ENCODE peak calls at places on chromosome 20, in six cellular contexts. Q, K, S, Y, J and V are unnamed samples. For H3K4me1, the result is how much of the 10 kb centered on the place peaks cover.

GRCh38 chr20:22732751-22733150 is 148.4 kb upstream of the FOXA2 start:
- DNase-seq in Q (no peak), K (no peak), J (no peak), S (no peak), Y (no peak), V (no peak)

GRCh38 chr20:43065299-43065698 is 124.4 kb downstream of the PTPRT start:
- DNase-seq in K (no peak), J (no peak), Y (no peak), S (no peak), Q (no peak), V (no peak)

GRCh38 chr20:31484001-31484400 is 8.9 kb downstream of the REM1 start:
- DNase-seq in K (no peak), S (peak), J (no peak), Y (peak), Q (no peak), V (no peak)

GRCh38 chr20:58716476-58717277 is 24.1 kb downstream of the NPEPL1 start:
- DNase-seq in Y (peak), K (no peak), J (no peak), S (peak), Q (no peak), V (no peak)

GRCh38 chr20:39468703-39469102 is 506.6 kb downstream of the DHX35 start:
- DNase-seq in S (no peak), K (no peak), Q (no peak), Y (no peak), J (no peak), V (no peak)

GRCh38 chr20:53582574-53583351 is 10.9 kb downstream of the ZNF217 start:
- DNase-seq in S (peak), Q (no peak), K (peak), J (peak), Y (no peak), V (no peak)

GRCh38 chr20:12728782-12729181 is 280.0 kb upstream of the SPTLC3 start:
- DNase-seq in Q (no peak), K (no peak), J (no peak), S (no peak), Y (no peak), V (no peak)

GRCh38 chr20:8678098-8678776 is 390.6 kb upstream of the PLCB4 start:
- DNase-seq in K (no peak), S (peak), Y (no peak), J (no peak), Q (no peak), V (no peak)

GRCh38 chr20:57479196-57479595 is 45.7 kb downstream of the CTCFL start:
- DNase-seq in K (no peak), J (no peak), S (no peak), Q (no peak), Y (no peak), V (no peak)

GRCh38 chr20:24764825-24765224 is 184.2 kb upstream of the CST7 start:
- DNase-seq in Y (no peak), Q (no peak), J (no peak), S (no peak), K (no peak), V (no peak)

GRCh38 chr20:4449977-4450715 is 271.6 kb upstream of the PRND start:
- DNase-seq in S (peak), J (peak), Q (peak), Y (no peak), K (peak), V (no peak)

GRCh38 chr20:57313230-57313629 is 16.4 kb upstream of the SPO11 start:
- DNase-seq in J (no peak), Y (no peak), Q (no peak), K (no peak), S (no peak), V (no peak)

GRCh38 chr20:46151936-46152335 is 33.8 kb downstream of the CD40 start:
- DNase-seq in J (peak), S (no peak), K (peak), Q (no peak), Y (no peak), V (no peak)
- TF ChIP-seq CTCF in J (peak), S (no peak), K (peak), Q (no peak), Y (peak), V (no peak)

GRCh38 chr20:50919567-50919966 is 11.7 kb downstream of the ADNP start:
- DNase-seq in K (no peak), S (peak), J (peak), Y (peak), Q (no peak), V (peak)

GRCh38 chr20:50918403-50918802 is 12.8 kb downstream of the ADNP start:
- DNase-seq in K (no peak), J (no peak), Y (no peak), S (peak), Q (no peak), V (no peak)

GRCh38 chr20:50921783-50922501 is 9.3 kb downstream of the ADNP start:
- DNase-seq in Y (no peak), Q (no peak), K (no peak), J (no peak), S (no peak), V (no peak)

GRCh38 chr20:50924261-50924660 is 7.0 kb downstream of the ADNP start:
- DNase-seq in Y (no peak), J (no peak), S (no peak), K (no peak), Q (no peak), V (no peak)

DNA sequence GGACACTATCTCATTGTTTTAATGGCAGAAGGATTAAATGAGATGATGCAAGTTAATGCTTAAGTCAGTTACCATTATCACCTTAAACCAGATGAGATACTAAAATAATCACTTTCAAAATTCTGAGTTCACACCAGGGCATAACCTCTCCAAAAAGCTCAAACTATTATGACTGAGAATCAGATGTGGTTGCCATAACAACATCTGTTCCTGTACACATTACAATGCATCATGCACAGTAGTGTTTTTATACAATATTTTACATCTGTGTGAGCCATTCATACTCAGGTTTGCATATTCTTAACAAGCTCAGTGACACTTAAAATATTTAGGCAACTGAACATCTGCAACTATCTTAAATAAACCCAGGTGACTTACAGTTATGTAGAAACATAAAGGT is 10.2 kb downstream of the ADNP start:
- DNase-seq in J (no peak), S (peak), Y (no peak), Q (no peak), K (no peak), V (no peak)
- H3K4me1 ChIP-seq in J (under half), S (under half), Y (half or more), Q (under half), K (under half), V (half or more)

DNA sequence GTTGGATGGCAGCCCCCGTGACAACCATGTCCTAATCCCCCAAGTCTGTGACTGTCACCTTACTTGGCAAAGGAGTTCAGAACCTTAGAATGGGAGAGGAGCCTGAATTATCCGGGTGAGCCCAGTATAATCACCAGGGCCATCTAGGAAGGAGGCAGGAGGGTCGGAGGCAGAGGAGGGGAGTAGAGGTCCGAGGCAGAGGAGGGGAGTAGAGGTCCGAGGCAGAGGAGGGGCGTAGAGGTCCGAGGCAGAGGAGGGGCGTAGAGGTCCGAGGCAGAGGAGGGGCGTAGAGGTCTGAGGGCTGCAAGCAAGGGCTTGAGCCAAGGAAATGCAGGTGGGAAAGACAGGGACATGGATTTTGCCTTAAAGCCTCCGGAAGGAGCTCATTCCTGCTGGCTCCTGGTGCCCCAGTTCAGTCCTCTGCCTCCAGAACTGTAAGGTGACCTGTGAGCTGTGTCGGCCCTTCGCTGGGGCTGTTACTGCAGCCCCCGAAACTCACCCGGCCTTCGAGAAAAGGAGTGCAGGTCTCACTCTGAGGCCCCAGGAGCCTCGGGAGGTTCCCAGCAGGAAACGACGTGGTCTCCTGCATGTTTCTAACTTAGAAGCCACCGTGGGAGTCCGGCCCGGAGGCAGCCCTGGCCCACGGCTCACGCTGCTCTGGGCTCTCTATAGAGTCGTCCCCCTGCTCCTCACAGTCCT is 20.0 kb upstream of the SLCO4A1 start:
- DNase-seq in J (no peak), K (no peak), S (no peak), Y (no peak), Q (no peak), V (no peak)
- H3K4me3 ChIP-seq in J (no peak), K (no peak), S (no peak), Y (no peak), Q (no peak), V (no peak)

GRCh38 chr20:60420676-60421229 is 462.5 kb downstream of the CDH26 start:
- DNase-seq in J (no peak), S (no peak), K (no peak), Y (no peak), Q (no peak), V (no peak)

GRCh38 chr20:60428651-60429050 is 470.4 kb downstream of the CDH26 start:
- DNase-seq in K (no peak), S (no peak), Q (no peak), Y (no peak), J (no peak), V (no peak)

GRCh38 chr20:60424267-60424904 is 466.2 kb downstream of the CDH26 start:
- DNase-seq in S (peak), Q (no peak), J (no peak), K (no peak), Y (no peak), V (no peak)

GRCh38 chr20:60427516-60427915 is 469.3 kb downstream of the CDH26 start:
- DNase-seq in Q (no peak), J (no peak), S (no peak), K (no peak), Y (no peak), V (no peak)

GRCh38 chr20:60422848-60423247 is 464.6 kb downstream of the CDH26 start:
- DNase-seq in S (no peak), J (no peak), Y (no peak), Q (no peak), K (no peak), V (no peak)
- TF ChIP-seq CTCF in S (no peak), J (no peak), Y (no peak), Q (no peak), K (no peak), V (no peak)

DNA sequence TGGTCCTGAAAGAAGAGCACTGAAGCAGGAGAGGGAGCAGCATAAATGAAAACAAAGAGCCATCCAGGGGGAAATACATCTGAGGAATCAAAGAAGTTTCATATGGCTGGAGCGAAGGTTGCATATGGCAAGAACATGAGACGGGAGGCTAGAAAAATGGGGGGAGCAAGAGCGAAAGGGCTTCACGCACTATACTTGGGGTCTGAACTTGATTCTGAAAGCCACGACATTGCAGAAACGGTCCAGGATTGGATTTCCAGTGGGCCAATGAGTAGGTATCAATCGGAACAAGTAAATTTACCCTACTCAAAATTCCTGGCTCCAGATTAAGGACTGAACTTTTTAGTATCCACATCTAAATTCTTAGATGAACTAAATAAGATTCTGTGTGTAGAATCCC is 47.9 kb downstream of the B4GALT5 start:
- DNase-seq in J (no peak), Y (no peak), S (no peak), Q (no peak), K (no peak), V (no peak)
- H3K4me1 ChIP-seq in J (under half), Y (half or more), S (under half), Q (under half), K (half or more), V (under half)

DNA sequence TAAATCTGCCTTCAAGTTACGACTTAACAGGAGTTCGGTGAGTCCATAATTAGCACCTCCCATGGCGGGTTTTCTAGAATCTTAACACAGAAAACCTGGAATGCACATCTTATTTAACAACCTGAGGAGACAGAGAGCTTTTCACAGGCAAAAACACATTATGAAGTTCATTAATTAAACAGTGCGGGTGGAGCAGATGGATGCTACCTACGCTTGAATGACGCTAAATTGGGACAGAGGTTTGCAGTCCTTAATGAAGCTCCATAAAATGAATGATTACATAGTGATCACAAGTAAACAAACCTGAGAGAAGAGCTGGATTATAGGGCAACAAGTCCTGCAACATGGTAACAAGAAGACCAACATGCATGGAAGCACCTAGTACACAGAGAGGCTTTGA is 81.0 kb downstream of the INSM1 start:
- DNase-seq in J (no peak), S (no peak), K (no peak), Q (no peak), Y (no peak), V (no peak)
- H3K4me3 ChIP-seq in J (no peak), S (no peak), K (no peak), Q (no peak), Y (no peak), V (no peak)

DNA sequence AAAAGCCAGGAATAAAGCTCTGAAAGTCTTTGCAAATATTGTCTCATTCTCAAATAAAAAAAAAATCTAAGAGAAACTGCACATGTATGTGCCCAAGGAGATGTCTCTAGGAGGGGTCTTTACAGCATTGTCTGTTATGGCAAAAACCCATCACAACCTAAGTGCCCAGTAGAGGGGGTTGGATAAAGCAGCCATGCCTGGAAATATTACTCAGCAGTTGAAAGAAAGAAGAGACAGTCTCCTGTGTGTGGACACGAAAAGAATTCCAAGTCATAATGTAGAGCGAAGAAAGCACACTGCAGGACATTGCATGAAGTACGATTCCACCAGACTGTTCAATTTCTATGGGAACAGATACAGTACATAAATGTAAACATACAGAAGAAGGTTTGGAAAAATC is 7.3 kb upstream of the TGM2 start:
- DNase-seq in K (peak), Q (no peak), Y (no peak), J (peak), S (peak), V (no peak)
- TF ChIP-seq CTCF in K (peak), Q (no peak), Y (no peak), J (peak), S (peak), V (no peak)

GRCh38 chr20:16327606-16328005 is 245.6 kb downstream of the KIF16B start:
- DNase-seq in S (no peak), Q (no peak), J (no peak), Y (no peak), K (no peak), V (no peak)
- H3K4me1 ChIP-seq in S (under half), Q (under half), J (under half), Y (under half), K (under half), V (under half)